ENCODE peak calls at places on chromosomes 16 and 17, in five cellular contexts. A is HuH-7.5, Q is caudate nucleus, C is H7, T is brain microvascular endothelial cell. R is an unnamed sample.

GRCh38 chr16:6903671-6904070 is 429.0 kb upstream of the RBFOX1 start:
- DNase-seq in A (no peak), Q (no peak), C (no peak), T (no peak), R (no peak)

GRCh38 chr17:47145351-47145750 is 43.7 kb downstream of the CDC27 start:
- DNase-seq in A (no peak), Q (no peak), C (peak; percentile 32), T (no peak), R (no peak)

GRCh38 chr16:13307255-13307654 is 405.9 kb downstream of the SHISA9 start:
- DNase-seq in A (no peak), Q (no peak), C (no peak), T (peak; percentile 5), R (no peak)

GRCh38 chr16:80938035-80938927 is 68.4 kb downstream of the CMC2 start:
- DNase-seq in A (no peak), Q (no peak), C (peak; percentile 32), T (peak; percentile 96), R (peak; percentile 26)

GRCh38 chr17:38746893-38747384 is 1.2 kb downstream of the PCGF2 start:
- DNase-seq in A (no peak), Q (no peak), C (no peak), T (no peak), R (no peak)

GRCh38 chr17:50258647-50259483 is 15.4 kb upstream of the TMEM92 start:
- DNase-seq in A (no peak), Q (no peak), C (peak; percentile 68), T (no peak), R (no peak)

GRCh38 chr17:82006468-82007227 is 16.0 kb downstream of the CENPX start:
- DNase-seq in A (no peak), Q (peak; percentile 42), C (no peak), T (no peak), R (no peak)

GRCh38 chr16:77143364-77143763 is 47.6 kb upstream of the MON1B start:
- DNase-seq in A (no peak), Q (no peak), C (no peak), T (no peak), R (no peak)

GRCh38 chr16:924063-924462 is 46.7 kb downstream of the LMF1 start:
- DNase-seq in A (no peak), Q (no peak), C (no peak), T (no peak), R (no peak)

GRCh38 chr16:48537909-48538745 is 71.9 kb downstream of the N4BP1 start:
- DNase-seq in A (no peak), Q (peak; percentile 20), C (peak; percentile 31), T (no peak), R (peak; percentile 53)

GRCh38 chr17:73027130-73027741 is 65.3 kb downstream of the SLC39A11 start:
- DNase-seq in A (no peak), Q (no peak), C (no peak), T (peak; percentile 22), R (no peak)

GRCh38 chr17:2412561-2413021 is 11.7 kb upstream of the MNT start:
- DNase-seq in A (no peak), Q (peak; percentile 69), C (peak; percentile 76), T (no peak), R (peak; percentile 57)

GRCh38 chr16:71383054-71383773 is 24.7 kb downstream of the CALB2 start:
- DNase-seq in A (no peak), Q (no peak), C (no peak), T (peak; percentile 1), R (no peak)

GRCh38 chr17:13728751-13729150 is 127.0 kb upstream of the HS3ST3A1 start:
- DNase-seq in A (no peak), Q (no peak), C (no peak), T (no peak), R (no peak)

GRCh38 chr17:12928736-12929135 is 89.1 kb downstream of the ELAC2 start:
- DNase-seq in A (no peak), Q (no peak), C (peak; percentile 40), T (no peak), R (no peak)

GRCh38 chr16:47182318-47182717 is 38.6 kb upstream of the NETO2 start:
- DNase-seq in A (no peak), Q (no peak), C (no peak), T (no peak), R (no peak)

GRCh38 chr17:75394332-75394918 is 11.1 kb downstream of the GRB2 start:
- DNase-seq in A (no peak), Q (peak; percentile 50), C (no peak), T (no peak), R (no peak)

GRCh38 chr16:23424292-23424958 is 28.6 kb downstream of the COG7 start:
- DNase-seq in A (no peak), Q (no peak), C (no peak), T (no peak), R (no peak)

GRCh38 chr17:58889928-58890327 is 134.3 kb downstream of the PPM1E start:
- DNase-seq in A (no peak), Q (no peak), C (no peak), T (no peak), R (no peak)

R was measured in pons.